ENCODE peak calls at places on chromosomes 1 and 21, in four cellular contexts. P, E, M and O are unnamed samples.

GRCh38 chr1:115654125-115654524 is 12.4 kb downstream of the VANGL1 start:
- DNase-seq in P (no peak), M (no peak), E (no peak), O (no peak)

GRCh38 chr21:42847051-42847707 is 32.2 kb downstream of the WDR4 start:
- DNase-seq in P (peak), E (no peak), M (no peak), O (no peak)

GRCh38 chr1:67004176-67004575 is 49.8 kb downstream of the SLC35D1 start:
- DNase-seq in M (no peak), P (no peak), E (no peak), O (no peak)

GRCh38 chr1:56532359-56532696 is 47.0 kb downstream of the PLPP3 start:
- DNase-seq in E (no peak), P (no peak), M (no peak), O (no peak)

GRCh38 chr1:92556350-92556749 is 69.6 kb upstream of the GFI1 start:
- DNase-seq in P (no peak), E (no peak), M (no peak), O (no peak)

GRCh38 chr1:153789478-153790148 is 14.4 kb downstream of the SLC27A3 start:
- DNase-seq in M (no peak), P (peak), E (no peak), O (peak)

GRCh38 chr1:154745286-154745731 is 124.8 kb downstream of the KCNN3 start:
- DNase-seq in E (no peak), M (no peak), P (no peak), O (peak)

GRCh38 chr1:85321237-85321964 is 45.0 kb upstream of the BCL10 start:
- DNase-seq in P (no peak), E (no peak), M (no peak), O (no peak)

GRCh38 chr1:212791676-212792395 is at the start of the genes NSL1 and TATDN3:
- DNase-seq in E (peak), P (peak), M (peak), O (peak)

GRCh38 chr1:96842215-96842614 is 120.6 kb downstream of the PTBP2 start:
- DNase-seq in E (no peak), P (no peak), M (peak), O (no peak)

GRCh38 chr1:109624215-109625010 is 4.8 kb downstream of the AMPD2 start:
- DNase-seq in M (peak), P (peak), E (no peak), O (no peak)

GRCh38 chr1:225565845-225566244 is 87.1 kb downstream of the ENAH start:
- DNase-seq in E (no peak), M (no peak), P (no peak), O (no peak)

GRCh38 chr1:15786581-15786980 is 20.9 kb downstream of the UQCRHL start:
- DNase-seq in E (no peak), P (no peak), M (no peak), O (no peak)

GRCh38 chr1:26225033-26225831 is 8.8 kb upstream of the CEP85 start:
- DNase-seq in P (peak), E (no peak), M (no peak), O (no peak)

GRCh38 chr1:198734323-198735008 is 95.6 kb downstream of the PTPRC start:
- DNase-seq in P (no peak), E (no peak), M (no peak), O (peak)

GRCh38 chr1:24929091-24929875 is 793 bp downstream of the RUNX3 start:
- DNase-seq in P (peak), M (peak), E (no peak), O (peak)

GRCh38 chr1:168947039-168947438 is 159.5 kb upstream of the ATP1B1 start:
- DNase-seq in M (no peak), P (no peak), E (no peak), O (no peak)

GRCh38 chr21:15279484-15279883 is 214.7 kb upstream of the NRIP1 start:
- DNase-seq in E (no peak), M (no peak), P (no peak), O (no peak)

GRCh38 chr1:80054129-80054528 is 1047.6 kb upstream of the ADGRL4 start:
- DNase-seq in P (no peak), E (no peak), M (no peak), O (no peak)

GRCh38 chr1:221444346-221444745 is 297.5 kb downstream of the DUSP10 start:
- DNase-seq in E (no peak), P (no peak), M (no peak), O (no peak)

GRCh38 chr1:119702384-119702783 is 9.3 kb upstream of the PHGDH start:
- DNase-seq in M (no peak), P (no peak), E (no peak), O (no peak)

GRCh38 chr21:36188937-36189336 is 32.3 kb downstream of the DOP1B start:
- DNase-seq in E (no peak), P (no peak), M (no peak), O (no peak)

GRCh38 chr1:221457706-221458429 is 284.0 kb downstream of the DUSP10 start:
- DNase-seq in M (no peak), P (no peak), E (no peak), O (no peak)